ENCODE peak calls at places on chromosomes 4 and X, in four cellular contexts. R is suprapubic skin, F is cardiac fibroblast, X is body of pancreas. I is an unnamed sample.

GRCh38 chr4:89708903-89709361 is 128.0 kb downstream of the SNCA start:
- DNase-seq in R (no peak), F (no peak), X (no peak), I (no peak)

GRCh38 chr4:1399508-1400190 is 6.6 kb downstream of the NKX1-1 start:
- DNase-seq in R (no peak), F (no peak), X (no peak), I (no peak)

GRCh38 chr4:69786547-69786946 is 26.1 kb upstream of the SULT1B1 start:
- DNase-seq in R (no peak), F (no peak), X (no peak), I (no peak)

GRCh38 chrX:39972340-39972739 is 125.4 kb downstream of the BCOR start:
- DNase-seq in R (no peak), F (peak; percentile 63), X (no peak), I (no peak)

GRCh38 chr4:36215627-36216026 is 28.7 kb downstream of the ARAP2 start:
- DNase-seq in R (no peak), F (no peak), X (no peak), I (no peak)

GRCh38 chrX:10569946-10570345 is 50.4 kb downstream of the MID1 start:
- DNase-seq in R (no peak), F (peak; percentile 46), X (no peak), I (no peak)

GRCh38 chrX:11741574-11741973 is 16.5 kb upstream of the MSL3 start:
- DNase-seq in R (no peak), F (no peak), X (no peak), I (no peak)

GRCh38 chr4:88865051-88865450 is 167.4 kb upstream of the NAP1L5 start:
- DNase-seq in R (no peak), F (peak; percentile 48), X (no peak), I (no peak)

GRCh38 chr4:79046191-79046590 is 107.0 kb upstream of the PAQR3 start:
- DNase-seq in R (no peak), F (no peak), X (no peak), I (no peak)

GRCh38 chr4:173145111-173145510 is 23.5 kb upstream of the GALNT7 start:
- DNase-seq in R (no peak), F (no peak), X (no peak), I (no peak)

GRCh38 chr4:38275331-38275821 is 315.2 kb downstream of the PTTG2 start:
- DNase-seq in R (no peak), F (no peak), X (no peak), I (no peak)

GRCh38 chrX:118502121-118502794 is 6.6 kb downstream of the DOCK11 start:
- DNase-seq in R (no peak), F (peak; percentile 14), X (no peak), I (no peak)

GRCh38 chr4:47704693-47705325 is 133.1 kb downstream of the CORIN start:
- DNase-seq in R (no peak), F (peak; percentile 50), X (peak; percentile 60), I (no peak)

GRCh38 chrX:38717871-38718270 is 83.4 kb upstream of the MID1IP1 start:
- DNase-seq in R (no peak), F (peak; percentile 40), X (peak; percentile 4), I (no peak)

GRCh38 chrX:119672252-119672825 is 20.6 kb downstream of the SEPTIN6 start:
- DNase-seq in R (no peak), F (peak; percentile 10), X (peak; percentile 40), I (no peak)

GRCh38 chr4:18051281-18051680 is 29.7 kb upstream of the LCORL start:
- DNase-seq in R (no peak), F (no peak), X (no peak), I (no peak)

GRCh38 chr4:41525129-41525528 is 12.8 kb upstream of the LIMCH1 start:
- DNase-seq in R (no peak), F (peak; percentile 85), X (peak; percentile 32), I (peak; percentile 74)

GRCh38 chr4:109701566-109702399 is 1.5 kb downstream of the CASP6 start:
- DNase-seq in R (no peak), F (peak; percentile 11), X (peak; percentile 24), I (no peak)

DNA sequence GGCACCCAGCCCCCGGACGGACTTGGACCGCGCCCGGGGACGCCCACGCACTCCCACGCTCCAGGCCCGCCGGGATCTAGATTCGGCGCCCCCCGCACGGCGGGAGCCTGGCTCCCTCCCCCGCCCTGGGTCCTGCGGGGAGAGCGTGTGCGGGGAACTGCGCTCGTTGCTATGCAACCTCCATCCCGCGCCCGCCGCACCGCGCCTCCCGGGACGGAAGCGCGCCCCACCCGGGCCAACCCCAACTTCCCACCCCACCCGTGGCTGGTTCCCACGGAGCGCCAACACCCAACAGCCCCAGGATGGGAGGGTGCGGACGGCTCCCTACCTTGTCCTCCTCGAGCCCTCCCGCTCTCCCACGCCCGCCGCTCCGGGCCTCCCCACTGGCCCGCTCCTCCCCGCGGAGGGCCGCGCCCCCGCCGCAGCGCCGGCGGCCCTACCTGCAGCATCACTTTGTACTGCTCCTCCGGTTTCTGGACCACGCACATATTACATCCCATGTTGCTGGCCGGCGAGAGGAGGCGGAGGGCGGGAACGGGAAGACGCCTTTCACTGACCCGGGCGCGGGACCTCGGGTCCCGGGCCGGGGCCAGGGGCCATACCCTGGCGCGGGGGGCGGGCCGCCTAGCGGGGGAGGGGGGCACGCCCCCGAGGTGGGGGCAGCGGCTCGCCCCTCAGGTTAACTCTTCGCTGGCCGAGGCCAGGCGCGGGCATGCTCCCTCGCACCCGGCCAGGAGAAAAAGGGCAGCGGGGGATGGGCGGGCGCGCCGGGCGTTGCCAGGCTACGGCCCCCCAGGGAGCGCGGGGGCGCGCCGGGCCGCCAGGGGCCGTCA is at the start of gene PDZD4:
- DNase-seq in R (no peak), F (no peak), X (no peak), I (no peak)
- H3K4me3 ChIP-seq in R (peak within 1 kb of the TSS; percentile 48), F (no peak within 1 kb of the TSS), X (no peak within 1 kb of the TSS), I (peak within 1 kb of the TSS; percentile 55)

DNA sequence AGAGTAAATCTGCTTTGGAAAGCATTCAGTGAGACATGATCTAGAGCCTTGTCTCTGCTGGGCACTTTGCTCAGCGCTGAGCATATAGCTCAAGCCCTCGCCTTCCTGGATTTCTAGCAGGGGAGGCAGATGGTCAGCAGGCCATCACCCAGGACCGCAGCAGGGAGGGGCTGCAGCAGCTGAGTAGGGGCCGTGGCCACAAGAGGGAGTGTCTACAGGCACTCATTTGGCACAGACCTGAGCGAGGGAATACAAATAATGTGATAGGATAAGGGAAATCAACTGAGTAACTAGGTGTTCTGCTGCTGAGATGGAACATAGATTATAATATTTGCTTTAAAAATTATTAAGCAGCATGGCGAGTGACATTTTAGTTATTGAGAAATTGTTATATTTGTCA is 30.2 kb downstream of the OFD1 start:
- DNase-seq in R (no peak), F (no peak), X (peak; percentile 52), I (no peak)
- TF ChIP-seq CTCF in R (no peak), F (peak; percentile 11), X (no peak), I (no peak)

DNA sequence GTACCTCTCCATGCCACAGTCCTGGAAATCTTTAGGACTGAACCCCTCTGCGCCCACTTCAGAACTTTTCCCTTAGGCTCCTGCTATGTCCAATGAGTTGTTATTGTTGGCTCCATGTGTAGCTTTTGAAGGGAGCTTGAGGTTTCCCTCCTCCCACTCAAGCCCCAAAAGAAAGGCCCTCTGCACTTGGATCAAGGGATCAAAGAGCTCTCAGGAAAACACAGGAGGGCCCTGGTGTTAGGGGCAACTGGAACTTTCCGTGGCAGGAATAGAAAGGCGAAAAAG is 135.0 kb downstream of the RASL11B start:
- DNase-seq in R (no peak), F (peak; percentile 10), X (no peak), I (no peak)
- H3K4me3 ChIP-seq in R (no peak overlapping the region), F (no peak overlapping the region), X (no peak overlapping the region), I (no peak overlapping the region)

GRCh38 chr4:75308049-75308448 is 206.2 kb downstream of the RCHY1 start:
- DNase-seq in R (no peak), F (no peak), X (no peak), I (no peak)
- TF ChIP-seq CTCF in R (no peak), F (no peak), X (no peak), I (no peak)

I was measured in esophagus muscularis mucosa.